ENCODE peak calls at places on chromosomes 6 and 20, in ten cellular contexts. L is trophoblast cell, U is right lobe of liver, P is aorta, T is transverse colon, J is heart right ventricle, F is IMR-90, E is endothelial cell of umbilical vein, D is tibial nerve, B is Peyer's patch. N is an unnamed sample. For H3K4me1, the result is how much of the 10 kb centered on the place peaks cover.

GRCh38 chr6:71473908-71474307 is 185.3 kb downstream of the OGFRL1 start:
- DNase-seq in L (no peak), U (no peak), P (peak), T (peak), J (peak), F (peak), E (peak), D (no peak), B (peak), N (no peak)

GRCh38 chr6:20263059-20263458 is 50.8 kb upstream of the MBOAT1 start:
- DNase-seq in L (no peak), U (no peak), P (no peak), T (no peak), J (no peak), F (no peak), E (no peak), D (no peak), B (no peak), N (no peak)

GRCh38 chr20:5397418-5397817 is 80.7 kb upstream of the PROKR2 start:
- DNase-seq in L (no peak), U (no peak), P (no peak), T (no peak), J (no peak), F (no peak), E (no peak), D (no peak), B (no peak), N (no peak)

GRCh38 chr6:72140795-72141194 is 254.4 kb downstream of the RIMS1 start:
- DNase-seq in L (no peak), U (no peak), P (no peak), T (no peak), J (no peak), F (peak), E (no peak), D (no peak), B (no peak), N (no peak)

GRCh38 chr20:34343458-34344255 is 19.4 kb upstream of the ITCH start:
- DNase-seq in L (peak), U (no peak), P (no peak), T (peak), J (no peak), F (no peak), E (no peak), D (no peak), B (peak), N (peak)

GRCh38 chr20:56247954-56248782 is at the start of gene MC3R:
- DNase-seq in L (peak), U (peak), P (no peak), T (peak), J (peak), F (peak), E (peak), D (no peak), B (peak), N (peak)

GRCh38 chr6:72776456-72776855 is 154.6 kb downstream of the KCNQ5 start:
- DNase-seq in L (no peak), U (no peak), P (no peak), T (no peak), J (no peak), F (no peak), E (no peak), D (no peak), B (no peak), N (no peak)

GRCh38 chr6:17768881-17769280 is 62.2 kb upstream of the NUP153 start:
- DNase-seq in L (no peak), U (no peak), P (no peak), T (no peak), J (no peak), F (no peak), E (peak), D (no peak), B (no peak), N (no peak)

GRCh38 chr6:170200458-170200891 is 90.4 kb downstream of the DLL1 start:
- DNase-seq in L (no peak), U (no peak), P (no peak), T (no peak), J (no peak), F (peak), E (no peak), D (no peak), B (peak), N (no peak)

GRCh38 chr20:31630187-31630790 is 7.4 kb upstream of the COX4I2 start:
- DNase-seq in L (no peak), U (no peak), P (no peak), T (no peak), J (no peak), F (no peak), E (no peak), D (no peak), B (no peak), N (no peak)

GRCh38 chr6:2237001-2237400 is 8.4 kb downstream of the GMDS start:
- DNase-seq in L (no peak), U (no peak), P (no peak), T (no peak), J (no peak), F (peak), E (peak), D (no peak), B (no peak), N (no peak)

GRCh38 chr6:150165020-150165702 is 22.3 kb downstream of the PPP1R14C start:
- DNase-seq in L (no peak), U (no peak), P (no peak), T (no peak), J (no peak), F (no peak), E (no peak), D (no peak), B (no peak), N (no peak)

GRCh38 chr6:151275121-151275520 is 35.4 kb downstream of the AKAP12 start:
- DNase-seq in L (no peak), U (no peak), P (no peak), T (no peak), J (no peak), F (no peak), E (no peak), D (no peak), B (no peak), N (no peak)

GRCh38 chr20:59010321-59010994 is 3.4 kb upstream of the CTSZ start:
- DNase-seq in L (peak), U (peak), P (peak), T (peak), J (no peak), F (no peak), E (peak), D (no peak), B (peak), N (peak)

GRCh38 chr20:19964289-19965263 is 52.6 kb upstream of the NAA20 start:
- DNase-seq in L (peak), U (peak), P (no peak), T (peak), J (no peak), F (peak), E (peak), D (no peak), B (peak), N (peak)

GRCh38 chr6:132199343-132199742 is 201.9 kb downstream of the MOXD1 start:
- DNase-seq in L (no peak), U (no peak), P (no peak), T (no peak), J (no peak), F (peak), E (peak), D (no peak), B (no peak), N (no peak)

GRCh38 chr20:23334111-23334510 is 16.5 kb upstream of the NXT1 start:
- DNase-seq in L (no peak), U (no peak), P (no peak), T (no peak), J (no peak), F (no peak), E (no peak), D (no peak), B (no peak), N (peak)

GRCh38 chr6:44199883-44200282 is 16.8 kb upstream of the MYMX start:
- DNase-seq in L (no peak), U (no peak), P (peak), T (no peak), J (no peak), F (no peak), E (no peak), D (no peak), B (no peak), N (no peak)

GRCh38 chr6:157264701-157265100 is 58.6 kb downstream of the TMEM242 start:
- DNase-seq in L (no peak), U (no peak), P (peak), T (no peak), J (no peak), F (no peak), E (peak), D (no peak), B (peak), N (no peak)

GRCh38 chr20:36861625-36861874 is 14.4 kb upstream of the TLDC2 start:
- DNase-seq in L (no peak), U (no peak), P (no peak), T (no peak), J (peak), F (no peak), E (no peak), D (no peak), B (no peak), N (no peak)

GRCh38 chr6:74070091-74070490 is 374.1 kb downstream of the CD109 start:
- DNase-seq in L (no peak), U (no peak), P (no peak), T (no peak), J (no peak), F (peak), E (no peak), D (no peak), B (no peak), N (no peak)

GRCh38 chr6:20932284-20932683 is 398.0 kb downstream of the CDKAL1 start:
- DNase-seq in L (no peak), U (no peak), P (no peak), T (no peak), J (no peak), F (no peak), E (no peak), D (no peak), B (no peak), N (no peak)

GRCh38 chr6:144417686-144418085 is 132.6 kb downstream of the UTRN start:
- DNase-seq in L (no peak), U (no peak), P (no peak), T (no peak), J (no peak), F (peak), E (peak), D (no peak), B (no peak), N (no peak)

GRCh38 chr6:28659250-28659566 is 133.5 kb downstream of the GPX5 start:
- DNase-seq in L (no peak), U (no peak), P (no peak), T (no peak), J (no peak), F (no peak), E (no peak), D (no peak), B (no peak), N (no peak)

GRCh38 chr20:38143238-38143645 is 21.8 kb downstream of the TGM2 start:
- DNase-seq in L (peak), U (peak), P (peak), T (peak), J (no peak), F (no peak), E (no peak), D (no peak), B (peak), N (peak)

GRCh38 chr6:33815854-33816253 is 12.1 kb upstream of the MLN start:
- DNase-seq in L (no peak), U (no peak), P (no peak), T (no peak), J (no peak), F (no peak), E (peak), D (no peak), B (no peak), N (peak)

GRCh38 chr6:79421707-79422484 is 115.3 kb downstream of the LCA5 start:
- DNase-seq in L (peak), U (no peak), P (no peak), T (no peak), J (no peak), F (peak), E (peak), D (no peak), B (no peak), N (peak)
- H3K27ac ChIP-seq in L (no peak), U (no peak), P (no peak), T (no peak), J (no peak), F (no peak), E (peak), D (no peak), B (no peak), N (no peak)

GRCh38 chr6:136783495-136784270 is 8.6 kb downstream of the MAP3K5 start:
- DNase-seq in L (no peak), U (no peak), P (no peak), T (no peak), J (peak), F (no peak), E (no peak), D (no peak), B (peak), N (no peak)

GRCh38 chr6:136783021-136783420 is 9.3 kb downstream of the MAP3K5 start:
- DNase-seq in L (no peak), U (no peak), P (no peak), T (no peak), J (no peak), F (no peak), E (no peak), D (no peak), B (no peak), N (no peak)

GRCh38 chr6:136784271-136784664 is 8.0 kb downstream of the MAP3K5 start:
- DNase-seq in L (no peak), U (no peak), P (no peak), T (no peak), J (no peak), F (no peak), E (no peak), D (no peak), B (no peak), N (no peak)

GRCh38 chr6:136780972-136781371 is 11.3 kb downstream of the MAP3K5 start:
- DNase-seq in L (no peak), U (no peak), P (no peak), T (no peak), J (no peak), F (no peak), E (no peak), D (no peak), B (no peak), N (no peak)

GRCh38 chr6:136782021-136782770 is 10.1 kb downstream of the MAP3K5 start:
- DNase-seq in L (peak), U (no peak), P (no peak), T (no peak), J (no peak), F (peak), E (peak), D (no peak), B (no peak), N (peak)
- H3K4me1 ChIP-seq in L (under half), U (under half), P (under half), T (half or more), J (half or more), F (under half), E (under half), D (under half), B (under half), N (under half)

DNA sequence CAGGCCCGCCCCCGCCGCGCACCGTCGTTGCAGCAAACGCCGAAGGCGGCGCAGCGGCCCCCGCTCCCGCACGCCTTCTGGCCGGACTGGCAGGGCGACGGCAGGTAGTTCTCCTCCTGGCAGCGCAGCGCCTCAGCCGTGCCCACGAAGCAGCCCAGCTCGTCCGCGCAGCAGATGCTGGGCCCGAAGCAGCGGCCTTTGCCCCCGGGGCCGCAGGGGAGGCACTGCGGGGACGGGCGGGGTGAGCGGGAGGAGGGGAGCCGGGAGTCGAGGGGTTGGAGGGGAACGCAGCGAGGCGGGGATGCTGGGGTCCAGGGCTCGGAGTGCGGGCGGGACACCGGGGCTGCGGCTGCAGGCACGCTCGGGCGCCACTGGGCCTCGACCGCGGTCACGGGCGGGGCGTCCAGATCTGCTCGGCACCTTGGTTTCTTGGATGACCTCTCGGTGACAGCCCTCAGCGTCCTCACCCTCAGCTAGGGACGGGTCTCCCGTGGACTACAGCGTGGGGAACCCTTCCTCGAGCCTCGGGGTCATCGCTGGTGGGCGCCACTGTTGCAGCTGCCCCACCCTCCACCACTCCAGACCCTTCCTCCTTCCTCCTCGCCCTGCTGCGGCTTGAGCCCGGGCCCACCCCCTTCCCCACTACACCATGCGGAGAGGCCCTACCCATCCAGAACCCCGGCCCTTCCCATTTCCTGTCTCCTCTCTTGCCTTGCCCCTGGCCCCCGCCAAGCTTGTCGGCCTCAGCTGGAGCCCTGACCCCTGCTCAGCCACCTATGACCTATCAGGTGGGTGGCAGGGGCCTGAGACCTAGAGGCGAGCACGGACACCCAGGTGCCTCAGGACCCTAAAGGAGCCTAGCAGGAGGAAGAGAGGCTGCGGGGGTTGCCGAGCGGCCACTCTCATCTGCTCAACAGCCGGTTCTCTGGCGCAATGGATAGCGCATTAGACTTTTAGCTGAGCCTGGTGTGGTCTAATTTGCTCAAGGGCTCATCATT is 1.3 kb downstream of the AVP start:
- DNase-seq in L (no peak), U (no peak), P (no peak), T (no peak), J (no peak), F (no peak), E (no peak), D (no peak), B (no peak), N (peak)
- H3K4me3 ChIP-seq in L (peak), U (peak), P (no peak), T (peak), J (peak), F (no peak), E (no peak), D (peak), B (peak), N (peak)

DNA sequence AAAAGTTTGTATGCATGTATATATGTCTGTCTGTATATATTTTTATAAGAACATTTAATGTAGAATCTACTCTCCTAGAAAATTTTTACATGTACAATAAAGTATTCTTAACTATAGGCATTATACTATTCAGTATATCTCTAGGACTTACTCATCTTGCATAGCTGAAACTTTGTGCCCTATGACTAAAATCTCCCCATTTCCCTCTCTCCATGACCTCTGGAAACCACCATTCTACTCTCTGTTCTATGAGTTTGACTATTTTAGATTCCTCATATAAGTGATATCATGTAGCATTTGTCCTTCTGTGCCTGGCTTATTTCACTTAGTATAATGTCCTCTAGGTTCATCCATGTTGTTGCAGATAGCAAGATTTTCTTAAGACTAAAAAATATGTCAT is 205.1 kb upstream of the SMLR1 start:
- DNase-seq in L (no peak), U (no peak), P (no peak), T (no peak), J (no peak), F (peak), E (peak), D (no peak), B (no peak), N (no peak)
- H3K27ac ChIP-seq in L (no peak), U (no peak), P (no peak), T (no peak), J (no peak), F (no peak), E (no peak), D (no peak), B (no peak), N (no peak)

GRCh38 chr6:82068721-82069120 is 178.8 kb downstream of the IBTK start:
- DNase-seq in L (no peak), U (no peak), P (no peak), T (no peak), J (no peak), F (no peak), E (no peak), D (no peak), B (no peak), N (no peak)
- H3K4me1 ChIP-seq in L (under half), U (under half), P (under half), T (under half), J (under half), F (under half), E (under half), D (under half), B (under half), N (under half)

GRCh38 chr20:47452736-47453161 is 48.9 kb upstream of the NCOA3 start:
- DNase-seq in L (no peak), U (no peak), P (no peak), T (no peak), J (no peak), F (no peak), E (no peak), D (no peak), B (no peak), N (no peak)
- H3K4me3 ChIP-seq in L (no peak), U (no peak), P (no peak), T (no peak), J (no peak), F (no peak), E (no peak), D (no peak), B (no peak), N (no peak)